ENCODE peak calls at places on chromosomes 6 and 20, in four cellular contexts. L is thoracic aorta, Q is astrocyte, V is ascending aorta. M is an unnamed sample.

GRCh38 chr20:49630396-49630951 is 62.5 kb upstream of the PTGIS start:
- DNase-seq in L (no peak), Q (no peak), V (no peak), M (no peak)

GRCh38 chr20:38049800-38050199 is 16.3 kb downstream of the RPRD1B start:
- DNase-seq in L (no peak), Q (peak), V (no peak), M (peak)

GRCh38 chr6:74936886-74937285 is 269.0 kb downstream of the COL12A1 start:
- DNase-seq in L (no peak), Q (peak), V (no peak), M (no peak)

GRCh38 chr6:52416629-52417151 is 3.5 kb upstream of the EFHC1 start:
- DNase-seq in L (no peak), Q (peak), V (peak), M (peak)

GRCh38 chr20:24116611-24117010 is 128.0 kb upstream of the GGTLC1 start:
- DNase-seq in L (no peak), Q (no peak), V (no peak), M (no peak)

GRCh38 chr6:125533710-125534397 is 215.6 kb upstream of the HEY2 start:
- DNase-seq in L (no peak), Q (no peak), V (no peak), M (no peak)

GRCh38 chr20:23397961-23398360 is 23.3 kb downstream of the NAPB start:
- DNase-seq in L (no peak), Q (peak), V (no peak), M (peak)

GRCh38 chr20:34736106-34736505 is 32.0 kb downstream of the TP53INP2 start:
- DNase-seq in L (no peak), Q (no peak), V (no peak), M (no peak)

GRCh38 chr6:78868124-78868523 is 773 bp downstream of the IRAK1BP1 start:
- DNase-seq in L (no peak), Q (no peak), V (no peak), M (no peak)

GRCh38 chr20:60803335-60804070 is 448.6 kb upstream of the CDH4 start:
- DNase-seq in L (no peak), Q (no peak), V (no peak), M (no peak)

GRCh38 chr6:14775528-14775927 is 470.3 kb upstream of the JARID2 start:
- DNase-seq in L (no peak), Q (no peak), V (no peak), M (no peak)

GRCh38 chr6:36592221-36592655 is 1.9 kb upstream of the SRSF3 start:
- DNase-seq in L (no peak), Q (no peak), V (no peak), M (no peak)

GRCh38 chr6:21747441-21747840 is 153.9 kb downstream of the SOX4 start:
- DNase-seq in L (no peak), Q (no peak), V (no peak), M (no peak)

GRCh38 chr6:1485678-1486077 is 96.3 kb downstream of the FOXF2 start:
- DNase-seq in L (no peak), Q (peak), V (no peak), M (peak)

GRCh38 chr6:144285798-144286502 is 815 bp downstream of the UTRN start:
- DNase-seq in L (peak), Q (peak), V (peak), M (peak)

GRCh38 chr6:41053056-41053455 is at the start of gene APOBEC2:
- DNase-seq in L (no peak), Q (no peak), V (no peak), M (no peak)

GRCh38 chr6:35360349-35361138 is 18.2 kb downstream of the PPARD start:
- DNase-seq in L (no peak), Q (peak), V (no peak), M (no peak)

GRCh38 chr20:63508072-63508768 is 9.3 kb upstream of the EEF1A2 start:
- DNase-seq in L (no peak), Q (no peak), V (no peak), M (no peak)

GRCh38 chr6:111950661-111951426 is 77.6 kb upstream of the FYN start:
- DNase-seq in L (no peak), Q (peak), V (no peak), M (no peak)

GRCh38 chr6:108116781-108117426 is 42.4 kb upstream of the OSTM1 start:
- DNase-seq in L (no peak), Q (no peak), V (no peak), M (no peak)

GRCh38 chr6:17908831-17909230 is 78.6 kb downstream of the KIF13A start:
- DNase-seq in L (no peak), Q (no peak), V (no peak), M (no peak)

GRCh38 chr6:118501816-118502568 is 46.1 kb upstream of the PLN start:
- DNase-seq in L (no peak), Q (no peak), V (no peak), M (no peak)

GRCh38 chr20:17431621-17432364 is 99.4 kb downstream of the BFSP1 start:
- DNase-seq in L (no peak), Q (peak), V (no peak), M (peak)

GRCh38 chr6:79813854-79814477 is 133.4 kb downstream of the ELOVL4 start:
- DNase-seq in L (peak), Q (peak), V (peak), M (peak)

GRCh38 chr6:157374889-157375443 is 6.0 kb upstream of the ZDHHC14 start:
- DNase-seq in L (no peak), Q (peak), V (no peak), M (no peak)

GRCh38 chr6:141580988-141581387 is 551.7 kb upstream of the GJE1 start:
- DNase-seq in L (no peak), Q (peak), V (no peak), M (peak)

GRCh38 chr6:38233161-38233791 is 406.5 kb downstream of the BTBD9 start:
- DNase-seq in L (no peak), Q (peak), V (no peak), M (peak)

GRCh38 chr20:38434310-38434741 is 802 bp downstream of the SNHG17 start:
- DNase-seq in L (no peak), Q (no peak), V (no peak), M (no peak)

GRCh38 chr6:116133453-116133852 is 7.5 kb upstream of the COL10A1 start:
- DNase-seq in L (no peak), Q (no peak), V (no peak), M (no peak)

GRCh38 chr6:137975058-137975940 is 108.2 kb downstream of the TNFAIP3 start:
- DNase-seq in L (no peak), Q (no peak), V (no peak), M (no peak)

DNA sequence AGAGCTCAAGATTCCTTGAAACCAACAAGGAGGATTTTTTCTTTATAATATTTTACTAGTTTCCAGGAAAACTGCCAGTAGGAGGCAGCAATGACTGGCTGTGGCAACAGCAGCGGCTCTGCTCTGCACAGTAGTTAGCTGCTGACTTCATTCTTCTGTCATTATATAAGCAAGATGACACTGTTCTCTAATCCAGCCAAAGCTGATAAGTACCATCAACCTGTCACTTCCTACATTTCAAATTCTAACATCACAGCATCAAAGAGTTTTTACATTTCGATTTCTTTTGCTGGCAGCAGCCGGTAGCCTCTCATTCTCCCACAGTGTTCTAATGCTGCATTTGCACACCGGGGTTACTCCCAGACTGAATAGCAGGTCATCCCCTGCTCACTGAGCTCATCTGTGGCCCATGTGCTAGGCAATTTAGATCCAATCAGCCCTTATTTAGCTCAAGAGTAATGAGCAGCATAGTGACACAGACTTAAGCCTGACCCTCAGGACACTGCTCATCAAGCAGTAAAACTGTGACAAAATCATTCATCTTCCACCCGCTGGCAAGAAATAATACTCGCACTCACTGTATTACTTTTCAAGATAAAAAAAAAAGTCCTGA is 67.8 kb downstream of the MMS22L start:
- DNase-seq in L (no peak), Q (peak), V (no peak), M (peak)
- TF ChIP-seq CTCF in L (no peak), Q (peak), V (no peak), M (peak)

DNA sequence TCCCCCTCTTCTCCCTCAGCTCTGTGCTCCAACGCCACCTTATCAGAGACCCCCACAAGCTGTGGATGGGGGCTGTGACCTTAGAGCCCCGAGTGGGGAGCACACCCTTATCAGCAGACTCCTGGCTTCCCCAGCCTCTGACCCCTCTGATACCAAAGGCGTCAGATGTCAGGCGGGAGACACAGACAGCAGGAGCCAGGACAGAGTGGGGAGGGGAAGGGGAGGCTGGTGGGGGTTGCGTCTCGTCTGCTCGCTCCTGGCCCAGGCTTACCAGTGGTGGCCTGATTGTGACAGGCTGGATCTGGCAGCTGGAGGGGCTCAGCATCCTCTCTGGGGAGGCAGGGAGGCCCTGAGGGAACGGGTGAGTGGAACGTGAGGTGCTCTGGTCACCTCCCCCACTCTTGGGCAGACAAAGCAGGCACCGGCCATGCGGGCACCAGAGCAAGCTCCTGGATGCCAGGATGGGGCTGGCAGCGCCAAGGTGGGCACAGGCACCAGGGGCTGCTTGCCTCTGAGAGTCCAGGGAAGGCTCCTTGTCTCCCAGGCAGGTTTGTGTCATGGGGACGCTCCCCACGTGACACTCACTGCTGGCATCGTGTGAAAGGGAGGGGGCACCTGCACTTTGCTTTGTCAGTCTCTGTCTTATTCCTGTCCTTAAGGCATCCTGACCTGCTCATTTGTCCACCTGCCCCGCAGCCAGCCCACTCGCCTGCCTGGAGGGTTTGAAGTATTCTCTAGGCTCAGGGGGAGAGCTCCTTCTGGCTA is 27.8 kb upstream of the GATA5 start:
- DNase-seq in L (no peak), Q (no peak), V (no peak), M (no peak)
- H3K27ac ChIP-seq in L (no peak), Q (no peak), V (no peak), M (no peak)

GRCh38 chr20:48601798-48602197 is 226.0 kb downstream of the PREX1 start:
- DNase-seq in L (no peak), Q (no peak), V (no peak), M (no peak)

GRCh38 chr20:48597521-48598302 is 230.1 kb downstream of the PREX1 start:
- DNase-seq in L (no peak), Q (no peak), V (peak), M (no peak)

GRCh38 chr20:48600470-48600945 is 227.3 kb downstream of the PREX1 start:
- DNase-seq in L (no peak), Q (no peak), V (peak), M (no peak)

GRCh38 chr20:48599748-48600469 is 227.9 kb downstream of the PREX1 start:
- DNase-seq in L (no peak), Q (no peak), V (peak), M (no peak)

GRCh38 chr20:48599106-48599747 is 228.6 kb downstream of the PREX1 start:
- DNase-seq in L (no peak), Q (no peak), V (peak), M (no peak)
- TF ChIP-seq CTCF in L (no peak), Q (no peak), V (no peak), M (no peak)

GRCh38 chr6:165769884-165770283 is 106.8 kb upstream of the PDE10A start:
- DNase-seq in L (no peak), Q (no peak), V (no peak), M (no peak)

GRCh38 chr6:165767228-165767627 is 104.2 kb upstream of the PDE10A start:
- DNase-seq in L (no peak), Q (peak), V (no peak), M (peak)

GRCh38 chr6:165768961-165769360 is 105.9 kb upstream of the PDE10A start:
- DNase-seq in L (no peak), Q (no peak), V (no peak), M (no peak)

GRCh38 chr6:165770430-165771082 is 107.5 kb upstream of the PDE10A start:
- DNase-seq in L (no peak), Q (no peak), V (no peak), M (no peak)

GRCh38 chr6:165769401-165769800 is 106.4 kb upstream of the PDE10A start:
- DNase-seq in L (no peak), Q (no peak), V (no peak), M (no peak)
- H3K27ac ChIP-seq in L (no peak), Q (no peak), V (no peak), M (no peak)

GRCh38 chr6:139373154-139373927 is 1.1 kb downstream of the CITED2 start:
- DNase-seq in L (peak), Q (peak), V (peak), M (peak)
- TF ChIP-seq CTCF in L (peak), Q (no peak), V (peak), M (peak)

GRCh38 chr20:19942611-19943010 is 74.6 kb upstream of the NAA20 start:
- DNase-seq in L (no peak), Q (no peak), V (no peak), M (no peak)
- H3K27ac ChIP-seq in L (peak), Q (no peak), V (peak), M (no peak)